ENCODE peak calls at places on chromosomes 12 and 14, in four cellular contexts. A, I, Q and O are unnamed samples.

GRCh38 chr12:26017484-26018211 is 59.2 kb downstream of the RASSF8 start:
- DNase-seq in Q (no peak), I (no peak), A (peak; percentile 9), O (no peak)

GRCh38 chr12:1720494-1720893 is 29.6 kb downstream of the ADIPOR2 start:
- DNase-seq in Q (no peak), A (no peak), I (no peak), O (no peak)

GRCh38 chr12:106750524-106750923 is 24.0 kb upstream of the RIC8B start:
- DNase-seq in Q (no peak), A (no peak), I (no peak), O (no peak)

GRCh38 chr12:45725631-45726593 is 3.6 kb upstream of the ARID2 start:
- DNase-seq in I (peak; percentile 20), Q (no peak), A (peak; percentile 42), O (no peak)

GRCh38 chr12:119181944-119182343 is 3.2 kb downstream of the HSPB8 start:
- DNase-seq in A (no peak), I (no peak), Q (no peak), O (no peak)

GRCh38 chr12:45568808-45569207 is 160.7 kb upstream of the ARID2 start:
- DNase-seq in A (peak; percentile 54), I (no peak), Q (no peak), O (no peak)

GRCh38 chr12:14264777-14265176 is 100.7 kb upstream of the ATF7IP start:
- DNase-seq in I (no peak), A (peak; percentile 55), Q (no peak), O (no peak)

GRCh38 chr12:129195081-129195480 is 341.8 kb downstream of the GLT1D1 start:
- DNase-seq in Q (no peak), I (no peak), A (no peak), O (no peak)

GRCh38 chr12:5807090-5807414 is 138.0 kb downstream of the ANO2 start:
- DNase-seq in Q (no peak), A (no peak), I (no peak), O (no peak)

GRCh38 chr12:107310621-107311020 is 217.3 kb upstream of the CRY1 start:
- DNase-seq in A (no peak), Q (no peak), I (no peak), O (no peak)

GRCh38 chr12:84512751-84513150 is 399.8 kb downstream of the SLC6A15 start:
- DNase-seq in Q (no peak), A (no peak), I (no peak), O (no peak)

GRCh38 chr12:24541193-24541871 is 407.6 kb downstream of the BCAT1 start:
- DNase-seq in Q (no peak), I (no peak), A (no peak), O (no peak)

GRCh38 chr12:64792128-64792527 is 32.3 kb upstream of the TBC1D30 start:
- DNase-seq in Q (no peak), A (no peak), I (no peak), O (no peak)

GRCh38 chr12:119668315-119668651 is 350 bp downstream of the PRKAB1 start:
- DNase-seq in A (peak; percentile 19), I (no peak), Q (no peak), O (no peak)

GRCh38 chr12:125983784-125984510 is 918.7 kb downstream of the AACS start:
- DNase-seq in I (no peak), A (no peak), Q (no peak), O (no peak)

GRCh38 chr12:106135781-106136180 is 3.0 kb downstream of the NUAK1 start:
- DNase-seq in Q (no peak), I (no peak), A (no peak), O (no peak)

GRCh38 chr12:25957898-25958253 is 606 bp upstream of the RASSF8 start:
- DNase-seq in A (no peak), I (no peak), Q (no peak), O (no peak)

GRCh38 chr14:22178330-22178981 is 410.6 kb downstream of the DAD1 start:
- DNase-seq in A (peak; percentile 25), Q (no peak), I (no peak), O (no peak)

GRCh38 chr12:105020241-105020962 is 34.3 kb downstream of the NOPCHAP1 start:
- DNase-seq in I (no peak), A (no peak), Q (no peak), O (no peak)

GRCh38 chr14:54818201-54819133 is 84.2 kb downstream of the GCH1 start:
- DNase-seq in Q (no peak), A (no peak), I (peak; percentile 23), O (no peak)

GRCh38 chr12:119693006-119693405 is 25.1 kb downstream of the PRKAB1 start:
- DNase-seq in Q (no peak), I (no peak), A (no peak), O (no peak)

DNA sequence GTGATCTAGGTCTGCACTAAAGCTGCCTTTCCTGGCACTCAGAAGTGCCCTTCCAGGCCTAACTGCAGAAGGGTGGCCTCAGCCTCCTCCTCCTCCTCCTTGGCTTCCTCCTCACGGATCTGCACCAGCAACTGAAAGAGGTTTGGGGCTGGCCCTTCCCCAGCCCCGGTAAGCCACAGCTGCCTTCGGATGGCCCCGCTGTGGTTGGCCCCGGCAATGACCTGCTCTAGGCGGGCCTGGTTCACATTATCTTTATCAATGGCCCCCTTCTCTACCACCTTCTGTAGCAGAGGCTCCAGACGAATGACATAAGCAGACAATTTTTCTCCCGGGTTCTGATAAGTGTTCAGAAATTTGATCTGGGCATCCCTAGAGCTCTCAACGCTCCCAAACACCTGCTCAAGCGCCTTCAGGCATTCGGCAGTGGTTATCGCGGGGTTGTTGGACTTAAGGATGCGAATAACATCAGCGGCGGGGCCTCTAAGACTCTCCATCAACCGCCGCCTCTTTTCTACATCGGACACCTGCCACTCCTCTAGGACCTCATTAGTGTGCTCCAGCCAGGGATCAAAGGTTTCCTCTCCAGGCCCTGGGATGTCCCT is 1.5 kb downstream of the PNMA1 start:
- DNase-seq in I (peak; percentile 35), Q (no peak), A (no peak), O (no peak)
- TF ChIP-seq SPI1 in I (no peak), Q (no peak), A (no peak), O (no peak)

DNA sequence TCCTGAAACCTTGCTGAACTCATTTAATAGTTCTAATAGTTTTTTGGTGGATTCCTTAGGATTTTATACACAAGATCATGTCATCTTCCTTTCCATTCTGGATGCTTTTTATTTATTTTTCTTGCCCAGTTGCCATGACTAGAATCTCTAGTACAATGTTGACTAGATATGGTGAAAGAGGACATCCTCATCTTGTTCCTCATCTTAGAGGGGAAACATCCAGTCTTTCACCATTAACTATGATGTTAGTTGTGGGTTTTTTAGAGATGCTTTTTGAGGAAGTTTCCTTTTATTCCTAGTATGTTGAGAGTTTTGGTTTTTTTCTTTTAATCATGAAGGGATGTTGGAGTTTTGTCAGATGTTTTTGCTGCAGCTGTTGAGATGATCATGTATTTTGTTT is 8.6 kb downstream of the ANKRD13A start:
- DNase-seq in Q (no peak), A (peak; percentile 55), I (no peak), O (no peak)
- TF ChIP-seq SPI1 in Q (no peak), A (peak; percentile 66), I (no peak), O (no peak)

GRCh38 chr12:57239587-57240068 is 10.1 kb downstream of the SHMT2 start:
- DNase-seq in I (no peak), Q (no peak), A (no peak), O (no peak)
- TF ChIP-seq SPI1 in I (no peak), Q (no peak), A (peak; percentile 36), O (peak; percentile 27)

GRCh38 chr14:72876710-72877063 is 17.2 kb downstream of the DPF3 start:
- DNase-seq in Q (no peak), I (no peak), A (no peak), O (no peak)
- TF ChIP-seq SPI1 in Q (no peak), I (no peak), A (no peak), O (no peak)

DNA sequence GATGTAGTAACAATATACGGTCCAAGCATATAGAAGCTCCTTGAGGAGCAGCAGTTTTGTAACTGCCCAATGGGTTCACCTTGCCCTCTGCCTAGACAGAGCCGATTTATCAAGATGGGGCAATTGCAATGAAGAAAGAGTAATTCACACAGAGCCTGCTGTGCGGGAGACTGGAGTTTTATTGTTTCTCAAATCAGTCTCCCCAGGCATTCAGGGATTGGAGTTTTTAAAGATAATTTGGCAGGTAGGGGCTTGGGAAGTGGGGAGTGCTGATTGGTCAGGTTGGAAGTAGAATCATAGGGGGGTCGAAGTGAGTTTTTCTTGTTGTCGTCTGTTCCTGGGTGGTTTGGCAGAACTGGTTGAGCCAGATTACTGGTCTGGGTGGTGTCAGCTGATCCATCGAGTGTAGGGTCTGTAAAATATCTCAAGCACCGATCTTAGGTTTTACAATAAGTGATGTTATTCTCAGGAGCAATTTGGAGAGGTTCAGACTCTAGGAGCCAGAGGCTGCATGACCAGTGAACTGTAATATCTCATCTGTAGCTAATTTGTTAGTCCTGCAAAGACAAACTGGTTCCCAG is 9.6 kb upstream of the SERPINA1 start:
- DNase-seq in I (no peak), Q (no peak), A (no peak), O (no peak)
- TF ChIP-seq SPI1 in I (no peak), Q (no peak), A (no peak), O (no peak)